ENCODE peak calls at places on chromosomes 1 and 21, in nine cellular contexts. Z is GM13976, O is fibroblast of lung, D is ovary, H is WERI-Rb-1, A is heart right ventricle, R is GM20000, E is left ventricle myocardium inferior, L is neural crest cell. U is an unnamed sample.

GRCh38 chr1:94697839-94698238 is 122.3 kb upstream of the SLC44A3 start:
- DNase-seq in Z (no peak), O (no peak), D (no peak), H (no peak), A (no peak), R (no peak), E (no peak), L (no peak), U (no peak)

GRCh38 chr1:236172041-236172579 is 29.8 kb downstream of the GPR137B start:
- DNase-seq in Z (no peak), O (no peak), D (no peak), H (no peak), A (no peak), R (no peak), E (no peak), L (no peak), U (no peak)

GRCh38 chr1:112637257-112638108 is 17.9 kb downstream of the CAPZA1 start:
- DNase-seq in Z (no peak), O (no peak), D (no peak), H (no peak), A (no peak), R (no peak), E (no peak), L (no peak), U (no peak)

GRCh38 chr1:97603776-97604175 is 317.1 kb downstream of the DPYD start:
- DNase-seq in Z (no peak), O (peak), D (no peak), H (no peak), A (no peak), R (no peak), E (no peak), L (no peak), U (peak)

GRCh38 chr1:12434686-12435085 is 183.3 kb downstream of the DHRS3 start:
- DNase-seq in Z (no peak), O (no peak), D (no peak), H (no peak), A (no peak), R (no peak), E (no peak), L (no peak), U (no peak)

GRCh38 chr1:203046984-203047630 is 20.8 kb downstream of the PPFIA4 start:
- DNase-seq in Z (no peak), O (peak), D (no peak), H (no peak), A (no peak), R (no peak), E (no peak), L (no peak), U (peak)

GRCh38 chr21:32392299-32392879 is 423 bp downstream of the URB1 start:
- DNase-seq in Z (no peak), O (no peak), D (no peak), H (no peak), A (no peak), R (no peak), E (no peak), L (no peak), U (peak)

GRCh38 chr21:28142692-28143091 is 850.0 kb downstream of the LTN1 start:
- DNase-seq in Z (no peak), O (peak), D (no peak), H (no peak), A (no peak), R (no peak), E (no peak), L (no peak), U (peak)

GRCh38 chr21:28818663-28819278 is 173.9 kb downstream of the LTN1 start:
- DNase-seq in Z (no peak), O (peak), D (no peak), H (no peak), A (no peak), R (no peak), E (no peak), L (no peak), U (no peak)

GRCh38 chr1:228803421-228803820 is 68.1 kb downstream of the RHOU start:
- DNase-seq in Z (no peak), O (no peak), D (peak), H (no peak), A (no peak), R (no peak), E (no peak), L (no peak), U (no peak)

GRCh38 chr1:215137985-215138384 is 55.4 kb downstream of the KCNK2 start:
- DNase-seq in Z (no peak), O (no peak), D (no peak), H (no peak), A (no peak), R (no peak), E (no peak), L (no peak), U (no peak)

GRCh38 chr1:94873520-94874351 is 53.2 kb downstream of the CNN3 start:
- DNase-seq in Z (no peak), O (peak), D (no peak), H (peak), A (peak), R (no peak), E (no peak), L (no peak), U (peak)

GRCh38 chr1:236767276-236767675 is 27.8 kb upstream of the MTR start:
- DNase-seq in Z (no peak), O (no peak), D (no peak), H (no peak), A (no peak), R (no peak), E (no peak), L (no peak), U (no peak)

GRCh38 chr1:32536117-32536516 is 3.1 kb upstream of the ZBTB8A start:
- DNase-seq in Z (no peak), O (no peak), D (no peak), H (no peak), A (no peak), R (no peak), E (no peak), L (no peak), U (no peak)

GRCh38 chr1:201759194-201759814 is 69.7 kb upstream of the IPO9 start:
- DNase-seq in Z (no peak), O (peak), D (no peak), H (no peak), A (no peak), R (no peak), E (no peak), L (no peak), U (peak)

GRCh38 chr21:16942703-16943102 is 570.1 kb upstream of the CXADR start:
- DNase-seq in Z (no peak), O (peak), D (no peak), H (peak), A (no peak), R (no peak), E (no peak), L (no peak), U (peak)

GRCh38 chr1:207219979-207220889 is 101.2 kb upstream of the CD55 start:
- DNase-seq in Z (no peak), O (no peak), D (no peak), H (no peak), A (no peak), R (no peak), E (no peak), L (no peak), U (no peak)
- TF ChIP-seq CTCF in Z (no peak), O (no peak), D (no peak), H (peak), A (no peak), R (no peak), E (no peak), L (no peak), U (no peak)

GRCh38 chr1:78036450-78036849 is 9.3 kb upstream of the GIPC2 start:
- DNase-seq in Z (no peak), O (no peak), D (no peak), H (no peak), A (no peak), R (no peak), E (no peak), L (no peak), U (no peak)

GRCh38 chr1:78032964-78033796 is 12.6 kb upstream of the GIPC2 start:
- DNase-seq in Z (no peak), O (peak), D (no peak), H (no peak), A (no peak), R (no peak), E (no peak), L (no peak), U (no peak)

GRCh38 chr1:78038071-78038470 is 7.7 kb upstream of the GIPC2 start:
- DNase-seq in Z (no peak), O (peak), D (no peak), H (no peak), A (no peak), R (no peak), E (no peak), L (no peak), U (peak)

GRCh38 chr1:78033797-78034172 is 12.0 kb upstream of the GIPC2 start:
- DNase-seq in Z (no peak), O (no peak), D (no peak), H (no peak), A (no peak), R (no peak), E (no peak), L (no peak), U (no peak)

GRCh38 chr1:78035121-78035520 is 10.6 kb upstream of the GIPC2 start:
- DNase-seq in Z (no peak), O (peak), D (no peak), H (no peak), A (no peak), R (no peak), E (no peak), L (no peak), U (no peak)
- TF ChIP-seq CTCF in Z (no peak), O (no peak), D (no peak), H (no peak), A (no peak), R (no peak), E (no peak), L (no peak), U (no peak)

GRCh38 chr1:103525114-103525606 is 339 bp upstream of the RNPC3 start:
- DNase-seq in Z (no peak), O (peak), D (no peak), H (peak), A (no peak), R (peak), E (no peak), L (no peak), U (peak)

GRCh38 chr1:103529746-103530145 is 4.2 kb downstream of the RNPC3 start:
- DNase-seq in Z (no peak), O (no peak), D (no peak), H (no peak), A (no peak), R (no peak), E (no peak), L (no peak), U (peak)

GRCh38 chr1:103527331-103527730 is 1.8 kb downstream of the RNPC3 start:
- DNase-seq in Z (no peak), O (no peak), D (no peak), H (no peak), A (no peak), R (no peak), E (no peak), L (no peak), U (no peak)

GRCh38 chr1:103523346-103523745 is 2.2 kb upstream of the RNPC3 start:
- DNase-seq in Z (no peak), O (no peak), D (no peak), H (no peak), A (no peak), R (no peak), E (no peak), L (no peak), U (no peak)

GRCh38 chr1:103525607-103526507 is at the start of gene RNPC3:
- DNase-seq in Z (peak), O (peak), D (peak), H (peak), A (peak), R (peak), E (peak), L (peak), U (peak)
- TF ChIP-seq CTCF in Z (no peak), O (peak), D (no peak), H (no peak), A (no peak), R (no peak), E (no peak), L (peak), U (no peak)

GRCh38 chr1:27301052-27301422 is 20.9 kb upstream of the TMEM222 start:
- DNase-seq in Z (no peak), O (no peak), D (no peak), H (no peak), A (no peak), R (no peak), E (no peak), L (no peak), U (no peak)
- TF ChIP-seq CTCF in Z (no peak), O (no peak), D (peak), H (no peak), A (no peak), R (no peak), E (no peak), L (no peak), U (no peak)

GRCh38 chr1:65581120-65581519 is 160.7 kb downstream of the LEPR start:
- DNase-seq in Z (no peak), O (peak), D (no peak), H (no peak), A (no peak), R (no peak), E (no peak), L (no peak), U (no peak)
- TF ChIP-seq CTCF in Z (no peak), O (peak), D (no peak), H (no peak), A (peak), R (no peak), E (peak), L (no peak), U (peak)

DNA sequence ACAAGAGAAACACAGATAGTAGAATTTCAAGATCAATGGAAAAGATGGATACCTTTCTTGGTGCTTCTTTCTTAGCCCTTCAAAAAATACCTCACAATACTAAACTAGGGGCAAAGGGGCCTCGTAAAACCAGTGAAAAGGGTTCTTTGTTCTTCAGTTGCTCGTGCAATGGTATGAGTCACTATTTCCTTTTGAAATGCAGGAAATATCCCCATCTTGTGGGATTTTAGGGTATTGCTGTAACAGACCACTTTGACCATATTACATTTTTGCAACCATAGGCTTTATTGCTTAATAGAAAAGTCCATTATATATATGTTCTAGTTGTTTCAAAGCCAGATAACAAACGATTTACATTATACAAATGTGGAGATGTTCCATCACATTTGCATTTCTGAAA is 88.7 kb upstream of the PKN2 start:
- DNase-seq in Z (peak), O (peak), D (no peak), H (no peak), A (no peak), R (peak), E (no peak), L (no peak), U (peak)
- TF ChIP-seq CTCF in Z (peak), O (peak), D (no peak), H (no peak), A (peak), R (peak), E (peak), L (peak), U (peak)

GRCh38 chr1:165697881-165698842 is at the start of gene ALDH9A1:
- DNase-seq in Z (peak), O (peak), D (peak), H (peak), A (peak), R (peak), E (peak), L (peak), U (peak)
- TF ChIP-seq CTCF in Z (peak), O (peak), D (no peak), H (peak), A (peak), R (peak), E (peak), L (peak), U (peak)

GRCh38 chr1:86992790-86993189 is 78.4 kb downstream of the HS2ST1 start:
- DNase-seq in Z (no peak), O (no peak), D (no peak), H (no peak), A (no peak), R (no peak), E (no peak), L (no peak), U (no peak)

GRCh38 chr1:86991549-86992186 is 77.2 kb downstream of the HS2ST1 start:
- DNase-seq in Z (no peak), O (no peak), D (no peak), H (no peak), A (no peak), R (no peak), E (no peak), L (no peak), U (no peak)

GRCh38 chr1:86987446-86987845 is 73.0 kb downstream of the HS2ST1 start:
- DNase-seq in Z (no peak), O (no peak), D (no peak), H (no peak), A (no peak), R (no peak), E (no peak), L (no peak), U (no peak)

GRCh38 chr1:86990826-86991225 is 76.4 kb downstream of the HS2ST1 start:
- DNase-seq in Z (no peak), O (no peak), D (no peak), H (no peak), A (no peak), R (no peak), E (no peak), L (no peak), U (no peak)

DNA sequence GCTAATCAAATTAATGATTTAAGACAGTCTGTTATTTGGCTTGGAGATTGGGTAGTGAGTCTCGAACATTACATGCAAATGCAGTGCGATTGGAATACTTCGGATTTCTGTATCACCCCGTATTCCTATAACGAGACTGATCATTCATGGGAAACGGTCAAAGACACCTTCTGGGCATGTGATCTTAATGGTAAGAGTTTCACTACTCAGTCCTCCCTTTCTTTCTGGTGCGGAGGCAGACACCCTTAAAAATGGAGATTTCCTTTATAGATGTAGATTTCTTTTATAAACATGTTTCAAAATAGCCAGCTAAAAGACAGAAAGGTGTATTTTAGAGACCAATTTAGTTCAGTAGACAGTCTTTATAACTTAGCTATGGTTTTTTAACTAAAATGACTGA is 74.4 kb downstream of the HS2ST1 start:
- DNase-seq in Z (no peak), O (no peak), D (no peak), H (no peak), A (no peak), R (no peak), E (no peak), L (no peak), U (no peak)
- TF ChIP-seq CTCF in Z (no peak), O (no peak), D (no peak), H (no peak), A (no peak), R (no peak), E (no peak), L (no peak), U (no peak)

DNA sequence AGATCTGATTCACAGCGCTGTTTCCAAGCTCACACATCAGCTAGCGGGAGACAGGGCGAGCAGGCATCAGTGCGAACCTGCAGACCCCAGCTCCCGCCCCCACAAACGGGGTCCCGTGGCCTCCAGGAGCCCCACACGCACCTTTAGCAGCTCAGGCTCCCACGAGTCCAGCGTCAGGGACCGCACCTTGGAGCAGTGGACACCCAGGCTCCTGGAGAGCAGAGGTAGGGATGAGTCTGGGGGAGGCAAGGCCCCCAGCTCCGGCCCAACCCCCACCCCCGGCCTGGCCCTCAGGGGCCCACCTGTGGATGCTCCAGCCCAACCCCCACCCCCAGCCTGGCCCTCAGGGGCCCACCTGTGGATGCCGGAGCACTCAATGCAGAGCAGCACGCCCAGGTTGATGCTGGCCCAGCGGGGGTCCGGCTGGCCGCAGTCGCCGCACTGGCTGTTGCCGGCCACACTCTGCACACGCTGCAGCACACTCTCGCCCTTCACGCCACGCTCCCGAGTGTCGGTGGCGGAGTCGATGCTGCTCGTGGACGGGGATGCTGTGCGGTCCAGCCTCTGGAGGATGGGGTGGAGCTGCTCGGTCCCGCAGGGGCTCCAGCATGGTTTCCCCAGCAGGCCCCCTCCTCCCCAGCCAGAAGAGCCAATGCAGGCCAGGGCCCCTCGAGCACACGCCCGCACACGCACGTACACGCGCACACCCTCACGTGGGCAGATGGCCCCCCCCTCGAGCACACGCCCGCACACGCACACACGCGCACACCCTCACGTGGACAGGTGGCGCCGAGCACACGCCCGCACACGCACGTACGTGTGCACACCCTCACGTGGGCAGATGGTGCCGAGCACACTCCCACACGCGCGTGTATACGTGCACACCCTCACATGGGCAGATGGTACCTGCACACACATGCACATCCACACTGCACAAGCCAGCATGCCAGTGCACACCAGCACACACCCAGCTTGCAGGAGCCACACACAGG is 11.4 kb downstream of the ACAP3 start:
- DNase-seq in Z (no peak), O (no peak), D (peak), H (no peak), A (no peak), R (no peak), E (no peak), L (no peak), U (no peak)
- TF ChIP-seq CTCF in Z (no peak), O (no peak), D (no peak), H (no peak), A (no peak), R (no peak), E (no peak), L (no peak), U (no peak)

U was measured in astrocyte of the spinal cord.